ENCODE peak calls at places on chromosomes 6 and 20, in seven cellular contexts. One of them, this sample, is unnamed.

GRCh38 chr20:1267809-1268374 is 1.8 kb downstream of the SNPH start:
- DNase-seq in HFF-Myc: no peak
- DNase-seq in SK-N-SH: no peak
- DNase-seq in PC-9: no peak
- DNase-seq in RWPE1: no peak
- DNase-seq in fibroblast of lung: no peak
- DNase-seq in astrocyte of the spinal cord: no peak
- DNase-seq in this sample: no peak

GRCh38 chr6:127514396-127515227 is 4.5 kb downstream of the MTCL3 start:
- DNase-seq in HFF-Myc: no peak
- DNase-seq in SK-N-SH: peak; percentile 28
- DNase-seq in PC-9: peak; percentile 12
- DNase-seq in RWPE1: no peak
- DNase-seq in fibroblast of lung: peak; percentile 39
- DNase-seq in astrocyte of the spinal cord: peak; percentile 60
- DNase-seq in this sample: no peak

GRCh38 chr6:34696189-34696738 is 303 bp downstream of the ILRUN start:
- DNase-seq in HFF-Myc: no peak
- DNase-seq in SK-N-SH: no peak
- DNase-seq in PC-9: no peak
- DNase-seq in RWPE1: peak; percentile 22
- DNase-seq in fibroblast of lung: peak; percentile 34
- DNase-seq in astrocyte of the spinal cord: peak; percentile 54
- DNase-seq in this sample: no peak

GRCh38 chr6:15530411-15530810 is 132.4 kb downstream of the DTNBP1 start:
- DNase-seq in HFF-Myc: no peak
- DNase-seq in SK-N-SH: no peak
- DNase-seq in PC-9: no peak
- DNase-seq in RWPE1: no peak
- DNase-seq in fibroblast of lung: no peak
- DNase-seq in astrocyte of the spinal cord: no peak
- DNase-seq in this sample: no peak

GRCh38 chr6:166204852-166205650 is 37.4 kb upstream of the TBXT start:
- DNase-seq in HFF-Myc: no peak
- DNase-seq in SK-N-SH: no peak
- DNase-seq in PC-9: no peak
- DNase-seq in RWPE1: no peak
- DNase-seq in fibroblast of lung: no peak
- DNase-seq in astrocyte of the spinal cord: no peak
- DNase-seq in this sample: no peak

GRCh38 chr20:50020283-50020682 is 37.5 kb downstream of the SNAI1 start:
- DNase-seq in HFF-Myc: no peak
- DNase-seq in SK-N-SH: no peak
- DNase-seq in PC-9: peak; percentile 25
- DNase-seq in RWPE1: peak; percentile 91
- DNase-seq in fibroblast of lung: no peak
- DNase-seq in astrocyte of the spinal cord: no peak
- DNase-seq in this sample: no peak

GRCh38 chr6:127188752-127189151 is 70.3 kb downstream of the RSPO3 start:
- DNase-seq in HFF-Myc: no peak
- DNase-seq in SK-N-SH: no peak
- DNase-seq in PC-9: no peak
- DNase-seq in RWPE1: no peak
- DNase-seq in fibroblast of lung: no peak
- DNase-seq in astrocyte of the spinal cord: no peak
- DNase-seq in this sample: no peak

GRCh38 chr20:42483694-42484303 is 705.9 kb downstream of the PTPRT start:
- DNase-seq in HFF-Myc: no peak
- DNase-seq in SK-N-SH: peak; percentile 20
- DNase-seq in PC-9: peak; percentile 10
- DNase-seq in RWPE1: no peak
- DNase-seq in fibroblast of lung: no peak
- DNase-seq in astrocyte of the spinal cord: no peak
- DNase-seq in this sample: peak; percentile 63

GRCh38 chr6:71038966-71039365 is 82.1 kb upstream of the B3GAT2 start:
- DNase-seq in HFF-Myc: no peak
- DNase-seq in SK-N-SH: no peak
- DNase-seq in PC-9: no peak
- DNase-seq in RWPE1: no peak
- DNase-seq in fibroblast of lung: peak; percentile 26
- DNase-seq in astrocyte of the spinal cord: no peak
- DNase-seq in this sample: no peak

GRCh38 chr6:168261234-168261633 is 58.3 kb downstream of the DACT2 start:
- DNase-seq in HFF-Myc: no peak
- DNase-seq in SK-N-SH: no peak
- DNase-seq in PC-9: no peak
- DNase-seq in RWPE1: no peak
- DNase-seq in fibroblast of lung: no peak
- DNase-seq in astrocyte of the spinal cord: no peak
- DNase-seq in this sample: no peak

GRCh38 chr20:51447097-51447764 is 95.3 kb downstream of the NFATC2 start:
- DNase-seq in HFF-Myc: peak; percentile 93
- DNase-seq in SK-N-SH: no peak
- DNase-seq in PC-9: peak; percentile 78
- DNase-seq in RWPE1: peak; percentile 96
- DNase-seq in fibroblast of lung: peak; percentile 94
- DNase-seq in astrocyte of the spinal cord: peak; percentile 95
- DNase-seq in this sample: peak; percentile 64

GRCh38 chr6:33091957-33092356 is 16.2 kb downstream of the HLA-DPB1 start:
- DNase-seq in HFF-Myc: no peak
- DNase-seq in SK-N-SH: peak; percentile 42
- DNase-seq in PC-9: peak; percentile 12
- DNase-seq in RWPE1: no peak
- DNase-seq in fibroblast of lung: no peak
- DNase-seq in astrocyte of the spinal cord: no peak
- DNase-seq in this sample: peak; percentile 75

GRCh38 chr6:44133003-44133931 is 5.9 kb downstream of the TMEM63B start:
- DNase-seq in HFF-Myc: no peak
- DNase-seq in SK-N-SH: peak; percentile 94
- DNase-seq in PC-9: peak; percentile 61
- DNase-seq in RWPE1: peak; percentile 57
- DNase-seq in fibroblast of lung: peak; percentile 39
- DNase-seq in astrocyte of the spinal cord: peak; percentile 42
- DNase-seq in this sample: peak; percentile 77

GRCh38 chr6:7846971-7847818 is 63.4 kb downstream of the TXNDC5 start:
- DNase-seq in HFF-Myc: no peak
- DNase-seq in SK-N-SH: no peak
- DNase-seq in PC-9: no peak
- DNase-seq in RWPE1: no peak
- DNase-seq in fibroblast of lung: peak; percentile 74
- DNase-seq in astrocyte of the spinal cord: peak; percentile 50
- DNase-seq in this sample: no peak

DNA sequence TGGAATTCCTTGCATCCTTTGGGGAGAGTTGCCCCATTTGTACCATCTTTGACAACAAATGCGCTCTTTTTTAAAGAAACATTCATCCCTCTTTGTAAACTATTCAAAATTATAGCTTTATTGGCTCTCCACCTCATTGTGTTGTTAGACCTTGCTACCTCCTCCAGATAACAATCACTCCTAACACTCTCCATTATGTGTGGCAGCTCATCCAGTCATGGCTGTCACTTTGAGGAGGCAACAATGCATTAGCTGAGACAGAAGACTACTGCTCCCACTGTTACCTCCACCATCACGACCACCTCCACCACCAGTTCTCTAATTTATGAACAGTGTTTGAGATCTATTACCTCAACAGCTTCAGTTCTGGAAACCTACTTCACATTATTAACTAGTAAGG is 339.1 kb downstream of the FRK start:
- DNase-seq in HFF-Myc: no peak
- DNase-seq in SK-N-SH: no peak
- DNase-seq in PC-9: no peak
- DNase-seq in RWPE1: no peak
- DNase-seq in fibroblast of lung: no peak
- DNase-seq in astrocyte of the spinal cord: no peak
- DNase-seq in this sample: no peak
- TF ChIP-seq CTCF in HFF-Myc: no peak
- TF ChIP-seq CTCF in SK-N-SH: no peak
- TF ChIP-seq CTCF in PC-9: no peak
- TF ChIP-seq CTCF in RWPE1: no peak
- TF ChIP-seq CTCF in fibroblast of lung: no peak
- TF ChIP-seq CTCF in astrocyte of the spinal cord: no peak
- TF ChIP-seq CTCF in this sample: no peak

GRCh38 chr20:13753436-13754036 is 31.2 kb downstream of the ESF1 start:
- DNase-seq in HFF-Myc: no peak
- DNase-seq in SK-N-SH: no peak
- DNase-seq in PC-9: no peak
- DNase-seq in RWPE1: no peak
- DNase-seq in fibroblast of lung: no peak
- DNase-seq in astrocyte of the spinal cord: no peak
- DNase-seq in this sample: no peak

GRCh38 chr20:13749811-13750210 is 34.9 kb downstream of the ESF1 start:
- DNase-seq in HFF-Myc: no peak
- DNase-seq in SK-N-SH: no peak
- DNase-seq in PC-9: no peak
- DNase-seq in RWPE1: no peak
- DNase-seq in fibroblast of lung: no peak
- DNase-seq in astrocyte of the spinal cord: no peak
- DNase-seq in this sample: no peak

GRCh38 chr20:13758884-13759283 is 25.8 kb downstream of the ESF1 start:
- DNase-seq in HFF-Myc: no peak
- DNase-seq in SK-N-SH: no peak
- DNase-seq in PC-9: no peak
- DNase-seq in RWPE1: no peak
- DNase-seq in fibroblast of lung: no peak
- DNase-seq in astrocyte of the spinal cord: no peak
- DNase-seq in this sample: no peak

GRCh38 chr20:13756551-13756950 is 28.2 kb downstream of the ESF1 start:
- DNase-seq in HFF-Myc: no peak
- DNase-seq in SK-N-SH: no peak
- DNase-seq in PC-9: no peak
- DNase-seq in RWPE1: no peak
- DNase-seq in fibroblast of lung: no peak
- DNase-seq in astrocyte of the spinal cord: no peak
- DNase-seq in this sample: no peak

GRCh38 chr20:13755809-13756208 is 28.9 kb downstream of the ESF1 start:
- DNase-seq in HFF-Myc: no peak
- DNase-seq in SK-N-SH: no peak
- DNase-seq in PC-9: no peak
- DNase-seq in RWPE1: no peak
- DNase-seq in fibroblast of lung: peak; percentile 32
- DNase-seq in astrocyte of the spinal cord: no peak
- DNase-seq in this sample: no peak
- TF ChIP-seq CTCF in HFF-Myc: no peak
- TF ChIP-seq CTCF in SK-N-SH: no peak
- TF ChIP-seq CTCF in PC-9: no peak
- TF ChIP-seq CTCF in RWPE1: no peak
- TF ChIP-seq CTCF in fibroblast of lung: peak; percentile 19
- TF ChIP-seq CTCF in astrocyte of the spinal cord: no peak
- TF ChIP-seq CTCF in this sample: no peak

DNA sequence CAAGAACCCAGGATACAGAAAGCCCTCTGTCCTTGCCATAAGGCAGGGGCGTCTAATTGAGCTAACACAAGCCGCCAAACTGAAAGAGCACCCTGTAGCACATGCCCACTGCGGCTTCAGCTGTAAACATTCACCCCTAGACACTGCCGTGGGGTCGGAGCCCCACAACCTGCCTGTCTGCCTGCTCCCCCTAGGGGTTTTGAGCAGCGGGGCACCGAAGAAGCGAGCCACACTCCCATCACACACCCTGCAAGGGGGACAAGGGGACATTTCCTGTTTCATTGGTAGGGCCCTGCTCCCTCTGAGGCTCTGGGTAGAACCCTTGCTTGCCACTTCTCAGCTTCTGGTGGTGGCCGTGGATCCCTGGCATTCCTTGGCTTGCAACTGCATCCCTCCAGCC is 45.2 kb upstream of the BCLAF1 start:
- DNase-seq in HFF-Myc: no peak
- DNase-seq in SK-N-SH: no peak
- DNase-seq in PC-9: no peak
- DNase-seq in RWPE1: no peak
- DNase-seq in fibroblast of lung: no peak
- DNase-seq in astrocyte of the spinal cord: no peak
- DNase-seq in this sample: no peak
- TF ChIP-seq CTCF in HFF-Myc: peak; percentile 11
- TF ChIP-seq CTCF in SK-N-SH: peak; percentile 25
- TF ChIP-seq CTCF in PC-9: peak; percentile 34
- TF ChIP-seq CTCF in RWPE1: no peak
- TF ChIP-seq CTCF in fibroblast of lung: no peak
- TF ChIP-seq CTCF in astrocyte of the spinal cord: peak; percentile 10
- TF ChIP-seq CTCF in this sample: no peak

DNA sequence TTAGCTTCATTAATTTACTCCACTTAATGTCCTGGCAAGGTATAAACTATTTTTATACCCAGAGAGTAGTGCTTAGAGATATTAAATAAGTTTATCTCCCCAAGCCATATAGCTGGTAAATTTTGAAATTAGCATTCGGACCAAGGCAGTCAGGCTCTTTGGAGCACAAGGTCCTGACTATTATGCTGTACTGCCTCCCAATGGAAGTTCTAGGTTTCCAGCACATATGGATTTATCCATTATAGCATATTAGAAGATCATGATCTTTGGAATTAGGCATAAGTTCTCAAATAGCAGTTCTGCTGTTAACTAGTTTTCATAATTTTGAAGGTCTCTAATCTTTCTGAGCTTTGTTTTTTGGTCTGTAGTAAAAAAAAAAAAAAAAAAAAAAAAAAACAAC is 835.3 kb upstream of the EPHA7 start:
- DNase-seq in HFF-Myc: no peak
- DNase-seq in SK-N-SH: no peak
- DNase-seq in PC-9: peak; percentile 2
- DNase-seq in RWPE1: no peak
- DNase-seq in fibroblast of lung: peak; percentile 39
- DNase-seq in astrocyte of the spinal cord: peak; percentile 17
- DNase-seq in this sample: no peak
- TF ChIP-seq CTCF in HFF-Myc: no peak
- TF ChIP-seq CTCF in SK-N-SH: peak; percentile 37
- TF ChIP-seq CTCF in PC-9: peak; percentile 48
- TF ChIP-seq CTCF in RWPE1: no peak
- TF ChIP-seq CTCF in fibroblast of lung: no peak
- TF ChIP-seq CTCF in astrocyte of the spinal cord: peak; percentile 37
- TF ChIP-seq CTCF in this sample: no peak

DNA sequence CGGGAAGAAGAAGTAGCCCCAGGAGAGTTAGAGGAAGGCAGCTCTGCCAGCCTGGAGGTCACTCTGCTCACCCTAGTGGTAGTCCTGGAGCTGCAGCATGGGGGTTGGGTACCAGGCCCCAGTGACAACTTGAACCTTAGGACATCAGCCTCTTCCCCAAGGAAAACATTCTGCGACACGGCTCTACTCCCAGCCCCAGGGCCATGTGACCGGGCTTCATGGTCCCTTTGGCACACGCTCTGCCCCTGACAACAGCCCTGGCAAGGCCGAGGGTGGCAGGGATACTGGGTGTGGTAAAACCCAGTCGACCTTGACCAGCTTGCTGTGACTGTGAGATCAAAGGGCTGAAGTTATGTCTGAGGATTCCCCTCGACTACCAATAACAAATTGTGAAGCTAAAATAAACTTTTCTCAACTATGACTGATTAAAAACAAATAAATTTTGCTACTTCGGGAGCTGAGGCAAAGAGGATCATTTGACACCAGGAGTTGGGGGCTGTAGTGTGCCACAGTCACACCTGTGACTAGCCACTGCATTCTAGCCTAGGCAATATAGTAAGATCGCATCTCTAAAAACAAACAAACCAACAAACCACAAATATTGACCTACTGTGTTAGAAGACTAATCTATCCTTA is 24.4 kb upstream of the ARID1B start:
- DNase-seq in HFF-Myc: no peak
- DNase-seq in SK-N-SH: no peak
- DNase-seq in PC-9: no peak
- DNase-seq in RWPE1: no peak
- DNase-seq in fibroblast of lung: no peak
- DNase-seq in astrocyte of the spinal cord: no peak
- DNase-seq in this sample: peak; percentile 7
- TF ChIP-seq CTCF in HFF-Myc: peak; percentile 21
- TF ChIP-seq CTCF in SK-N-SH: peak; percentile 12
- TF ChIP-seq CTCF in PC-9: no peak
- TF ChIP-seq CTCF in RWPE1: no peak
- TF ChIP-seq CTCF in fibroblast of lung: no peak
- TF ChIP-seq CTCF in astrocyte of the spinal cord: peak; percentile 13
- TF ChIP-seq CTCF in this sample: no peak